ENCODE peak calls at places on chromosomes 7 and 10, in five cellular contexts. J is HepG2, U is NCI-H345, R is body of pancreas, N is RCC 7860. L is an unnamed sample.

GRCh38 chr7:88226886-88227516 is 7.2 kb upstream of the SRI start:
- DNase-seq in J (peak), U (no peak), R (peak), N (peak), L (peak)

GRCh38 chr7:139094596-139094995 is 14.9 kb downstream of the ZC3HAV1 start:
- DNase-seq in J (no peak), U (no peak), R (no peak), N (no peak), L (no peak)

GRCh38 chr10:128028508-128029279 is 97.5 kb downstream of the MKI67 start:
- DNase-seq in J (no peak), U (no peak), R (no peak), N (no peak), L (no peak)

GRCh38 chr10:102504179-102504975 is 605 bp downstream of the SUFU start:
- DNase-seq in J (no peak), U (no peak), R (peak), N (no peak), L (no peak)

GRCh38 chr10:13206546-13207443 is 27.4 kb downstream of the UCMA start:
- DNase-seq in J (peak), U (no peak), R (peak), N (no peak), L (peak)

GRCh38 chr10:91587710-91588638 is 44.9 kb downstream of the PPP1R3C start:
- DNase-seq in J (no peak), U (no peak), R (peak), N (peak), L (no peak)

GRCh38 chr7:28483868-28484267 is 71.5 kb downstream of the CREB5 start:
- DNase-seq in J (no peak), U (no peak), R (no peak), N (no peak), L (no peak)

GRCh38 chr7:18019562-18019961 is 8.1 kb downstream of the PRPS1L1 start:
- DNase-seq in J (no peak), U (no peak), R (no peak), N (peak), L (no peak)

GRCh38 chr7:29457565-29457971 is 106.1 kb upstream of the PRR15 start:
- DNase-seq in J (no peak), U (no peak), R (no peak), N (no peak), L (no peak)

L was measured in LNCaP clone FGC.